ENCODE peak calls at places on chromosomes 12 and 14, in seven cellular contexts. One of them, this sample, is unnamed.

GRCh38 chr12:6534914-6535696 is 788 bp downstream of the GAPDH start:
- DNase-seq in PC-9: peak
- DNase-seq in CD8-positive, alpha-beta T cell: peak
- DNase-seq in tibial artery: peak
- DNase-seq in astrocyte of the spinal cord: peak
- DNase-seq in AG09309: no peak
- DNase-seq in fibroblast of pulmonary artery: peak
- DNase-seq in this sample: no peak

GRCh38 chr14:72962829-72963312 is 36.6 kb downstream of the DCAF4 start:
- DNase-seq in PC-9: peak
- DNase-seq in CD8-positive, alpha-beta T cell: no peak
- DNase-seq in tibial artery: no peak
- DNase-seq in astrocyte of the spinal cord: peak
- DNase-seq in AG09309: peak
- DNase-seq in fibroblast of pulmonary artery: peak
- DNase-seq in this sample: no peak

GRCh38 chr12:104578453-104578852 is 121.7 kb downstream of the CHST11 start:
- DNase-seq in PC-9: no peak
- DNase-seq in CD8-positive, alpha-beta T cell: no peak
- DNase-seq in tibial artery: no peak
- DNase-seq in astrocyte of the spinal cord: peak
- DNase-seq in AG09309: peak
- DNase-seq in fibroblast of pulmonary artery: peak
- DNase-seq in this sample: no peak

GRCh38 chr12:7666595-7666994 is 887 bp upstream of the APOBEC1 start:
- DNase-seq in PC-9: no peak
- DNase-seq in CD8-positive, alpha-beta T cell: no peak
- DNase-seq in tibial artery: no peak
- DNase-seq in astrocyte of the spinal cord: no peak
- DNase-seq in AG09309: no peak
- DNase-seq in fibroblast of pulmonary artery: no peak
- DNase-seq in this sample: no peak

GRCh38 chr14:89618309-89618708 is 201.3 kb upstream of the FOXN3 start:
- DNase-seq in PC-9: no peak
- DNase-seq in CD8-positive, alpha-beta T cell: no peak
- DNase-seq in tibial artery: no peak
- DNase-seq in astrocyte of the spinal cord: peak
- DNase-seq in AG09309: no peak
- DNase-seq in fibroblast of pulmonary artery: peak
- DNase-seq in this sample: no peak

GRCh38 chr14:66709292-66709691 is 201.3 kb downstream of the GPHN start:
- DNase-seq in PC-9: no peak
- DNase-seq in CD8-positive, alpha-beta T cell: no peak
- DNase-seq in tibial artery: no peak
- DNase-seq in astrocyte of the spinal cord: peak
- DNase-seq in AG09309: peak
- DNase-seq in fibroblast of pulmonary artery: peak
- DNase-seq in this sample: no peak

GRCh38 chr14:77154421-77154820 is 12.8 kb upstream of the ZDHHC22 start:
- DNase-seq in PC-9: no peak
- DNase-seq in CD8-positive, alpha-beta T cell: no peak
- DNase-seq in tibial artery: no peak
- DNase-seq in astrocyte of the spinal cord: no peak
- DNase-seq in AG09309: no peak
- DNase-seq in fibroblast of pulmonary artery: no peak
- DNase-seq in this sample: no peak

GRCh38 chr14:59022144-59022543 is 166.3 kb upstream of the DAAM1 start:
- DNase-seq in PC-9: no peak
- DNase-seq in CD8-positive, alpha-beta T cell: no peak
- DNase-seq in tibial artery: no peak
- DNase-seq in astrocyte of the spinal cord: no peak
- DNase-seq in AG09309: no peak
- DNase-seq in fibroblast of pulmonary artery: no peak
- DNase-seq in this sample: no peak

GRCh38 chr14:91679273-91679672 is 52.6 kb downstream of the CATSPERB start:
- DNase-seq in PC-9: no peak
- DNase-seq in CD8-positive, alpha-beta T cell: no peak
- DNase-seq in tibial artery: no peak
- DNase-seq in astrocyte of the spinal cord: no peak
- DNase-seq in AG09309: no peak
- DNase-seq in fibroblast of pulmonary artery: no peak
- DNase-seq in this sample: no peak

GRCh38 chr14:50944647-50945413 is 547 bp upstream of the PYGL start:
- DNase-seq in PC-9: no peak
- DNase-seq in CD8-positive, alpha-beta T cell: no peak
- DNase-seq in tibial artery: peak
- DNase-seq in astrocyte of the spinal cord: peak
- DNase-seq in AG09309: no peak
- DNase-seq in fibroblast of pulmonary artery: peak
- DNase-seq in this sample: peak

GRCh38 chr12:2877959-2878732 is 1.1 kb downstream of the RHNO1 start:
- DNase-seq in PC-9: no peak
- DNase-seq in CD8-positive, alpha-beta T cell: no peak
- DNase-seq in tibial artery: peak
- DNase-seq in astrocyte of the spinal cord: peak
- DNase-seq in AG09309: no peak
- DNase-seq in fibroblast of pulmonary artery: peak
- DNase-seq in this sample: no peak

GRCh38 chr12:90978117-90978770 is 23.3 kb upstream of the CCER1 start:
- DNase-seq in PC-9: no peak
- DNase-seq in CD8-positive, alpha-beta T cell: no peak
- DNase-seq in tibial artery: no peak
- DNase-seq in astrocyte of the spinal cord: peak
- DNase-seq in AG09309: peak
- DNase-seq in fibroblast of pulmonary artery: peak
- DNase-seq in this sample: peak

GRCh38 chr12:115988629-115989563 is 288.6 kb downstream of the MED13L start:
- DNase-seq in PC-9: no peak
- DNase-seq in CD8-positive, alpha-beta T cell: no peak
- DNase-seq in tibial artery: no peak
- DNase-seq in astrocyte of the spinal cord: no peak
- DNase-seq in AG09309: no peak
- DNase-seq in fibroblast of pulmonary artery: no peak
- DNase-seq in this sample: no peak

GRCh38 chr12:6978188-6978986 is 7.7 kb downstream of the EMG1 start:
- DNase-seq in PC-9: no peak
- DNase-seq in CD8-positive, alpha-beta T cell: no peak
- DNase-seq in tibial artery: peak
- DNase-seq in astrocyte of the spinal cord: no peak
- DNase-seq in AG09309: no peak
- DNase-seq in fibroblast of pulmonary artery: no peak
- DNase-seq in this sample: peak

GRCh38 chr12:66662729-66663128 is 16.1 kb downstream of the GRIP1 start:
- DNase-seq in PC-9: no peak
- DNase-seq in CD8-positive, alpha-beta T cell: no peak
- DNase-seq in tibial artery: no peak
- DNase-seq in astrocyte of the spinal cord: peak
- DNase-seq in AG09309: no peak
- DNase-seq in fibroblast of pulmonary artery: peak
- DNase-seq in this sample: no peak

GRCh38 chr14:75372260-75372659 is 55.6 kb upstream of the JDP2 start:
- DNase-seq in PC-9: no peak
- DNase-seq in CD8-positive, alpha-beta T cell: no peak
- DNase-seq in tibial artery: no peak
- DNase-seq in astrocyte of the spinal cord: no peak
- DNase-seq in AG09309: no peak
- DNase-seq in fibroblast of pulmonary artery: peak
- DNase-seq in this sample: no peak

GRCh38 chr14:73188501-73188903 is 48.8 kb upstream of the PAPLN start:
- DNase-seq in PC-9: no peak
- DNase-seq in CD8-positive, alpha-beta T cell: no peak
- DNase-seq in tibial artery: no peak
- DNase-seq in astrocyte of the spinal cord: peak
- DNase-seq in AG09309: peak
- DNase-seq in fibroblast of pulmonary artery: peak
- DNase-seq in this sample: no peak

GRCh38 chr12:132623072-132623869 is 4.7 kb downstream of the P2RX2 start:
- DNase-seq in PC-9: peak
- DNase-seq in CD8-positive, alpha-beta T cell: no peak
- DNase-seq in tibial artery: no peak
- DNase-seq in astrocyte of the spinal cord: no peak
- DNase-seq in AG09309: no peak
- DNase-seq in fibroblast of pulmonary artery: no peak
- DNase-seq in this sample: peak

GRCh38 chr12:2739832-2740641 is 54.7 kb upstream of the FKBP4 start:
- DNase-seq in PC-9: peak
- DNase-seq in CD8-positive, alpha-beta T cell: no peak
- DNase-seq in tibial artery: no peak
- DNase-seq in astrocyte of the spinal cord: peak
- DNase-seq in AG09309: peak
- DNase-seq in fibroblast of pulmonary artery: peak
- DNase-seq in this sample: peak

DNA sequence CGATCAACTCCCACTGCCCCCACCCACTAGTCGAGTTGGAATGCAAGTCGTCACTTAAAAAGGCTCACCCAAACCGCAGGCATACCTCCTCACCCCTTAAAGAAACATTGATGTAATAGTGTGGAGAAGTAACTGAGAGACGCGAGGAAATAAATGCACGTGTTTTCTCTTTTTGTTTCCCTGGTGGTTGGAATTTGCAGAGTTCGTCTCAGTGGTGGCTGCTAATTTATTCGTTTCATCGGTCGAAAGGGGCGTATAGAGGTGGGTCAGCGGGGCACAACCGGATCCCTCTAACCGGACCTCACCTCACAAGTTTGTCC is 5.1 kb upstream of the NPAS3 start:
- DNase-seq in PC-9: no peak
- DNase-seq in CD8-positive, alpha-beta T cell: no peak
- DNase-seq in tibial artery: no peak
- DNase-seq in astrocyte of the spinal cord: peak
- DNase-seq in AG09309: no peak
- DNase-seq in fibroblast of pulmonary artery: peak
- DNase-seq in this sample: no peak
- TF ChIP-seq CTCF in PC-9: no peak
- TF ChIP-seq CTCF in CD8-positive, alpha-beta T cell: no peak
- TF ChIP-seq CTCF in tibial artery: peak
- TF ChIP-seq CTCF in astrocyte of the spinal cord: peak
- TF ChIP-seq CTCF in AG09309: peak
- TF ChIP-seq CTCF in fibroblast of pulmonary artery: peak
- TF ChIP-seq CTCF in this sample: no peak

GRCh38 chr12:40106655-40107054 is 774 bp upstream of the SLC2A13 start:
- DNase-seq in PC-9: no peak
- DNase-seq in CD8-positive, alpha-beta T cell: no peak
- DNase-seq in tibial artery: no peak
- DNase-seq in astrocyte of the spinal cord: no peak
- DNase-seq in AG09309: no peak
- DNase-seq in fibroblast of pulmonary artery: no peak
- DNase-seq in this sample: no peak
- H3K4me3 ChIP-seq in PC-9: peak
- H3K4me3 ChIP-seq in CD8-positive, alpha-beta T cell: peak
- H3K4me3 ChIP-seq in tibial artery: peak
- H3K4me3 ChIP-seq in astrocyte of the spinal cord: no peak
- H3K4me3 ChIP-seq in AG09309: no peak
- H3K4me3 ChIP-seq in fibroblast of pulmonary artery: no peak
- H3K4me3 ChIP-seq in this sample: no peak

GRCh38 chr12:124780752-124781685 is 82.6 kb downstream of the SCARB1 start:
- DNase-seq in PC-9: no peak
- DNase-seq in CD8-positive, alpha-beta T cell: no peak
- DNase-seq in tibial artery: no peak
- DNase-seq in astrocyte of the spinal cord: no peak
- DNase-seq in AG09309: no peak
- DNase-seq in fibroblast of pulmonary artery: no peak
- DNase-seq in this sample: no peak

GRCh38 chr12:124779161-124780141 is 84.2 kb downstream of the SCARB1 start:
- DNase-seq in PC-9: no peak
- DNase-seq in CD8-positive, alpha-beta T cell: no peak
- DNase-seq in tibial artery: no peak
- DNase-seq in astrocyte of the spinal cord: peak
- DNase-seq in AG09309: no peak
- DNase-seq in fibroblast of pulmonary artery: peak
- DNase-seq in this sample: no peak

GRCh38 chr12:124783087-124783486 is 80.6 kb downstream of the SCARB1 start:
- DNase-seq in PC-9: no peak
- DNase-seq in CD8-positive, alpha-beta T cell: no peak
- DNase-seq in tibial artery: no peak
- DNase-seq in astrocyte of the spinal cord: no peak
- DNase-seq in AG09309: no peak
- DNase-seq in fibroblast of pulmonary artery: no peak
- DNase-seq in this sample: no peak

GRCh38 chr12:124780336-124780735 is 83.3 kb downstream of the SCARB1 start:
- DNase-seq in PC-9: no peak
- DNase-seq in CD8-positive, alpha-beta T cell: no peak
- DNase-seq in tibial artery: no peak
- DNase-seq in astrocyte of the spinal cord: no peak
- DNase-seq in AG09309: no peak
- DNase-seq in fibroblast of pulmonary artery: no peak
- DNase-seq in this sample: no peak

DNA sequence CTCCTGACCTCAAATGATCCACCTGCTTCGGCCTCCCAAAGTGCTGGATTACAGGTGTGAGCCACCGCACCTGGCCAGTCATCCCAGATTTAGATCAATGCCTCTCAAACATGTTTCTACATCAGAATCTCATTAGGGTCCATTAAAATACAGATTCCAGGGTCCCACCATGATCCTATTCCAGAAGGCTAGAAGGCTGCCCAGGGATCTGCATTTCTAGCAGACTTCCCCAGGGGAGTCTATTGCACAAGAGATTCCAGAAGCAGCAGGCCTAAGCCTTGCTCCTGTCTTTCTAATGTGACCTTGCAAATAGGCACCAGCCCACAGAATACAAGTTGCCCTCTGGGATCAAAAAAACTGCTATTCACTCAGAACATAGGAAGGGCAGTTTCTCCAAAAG is 81.5 kb downstream of the SCARB1 start:
- DNase-seq in PC-9: no peak
- DNase-seq in CD8-positive, alpha-beta T cell: no peak
- DNase-seq in tibial artery: no peak
- DNase-seq in astrocyte of the spinal cord: no peak
- DNase-seq in AG09309: no peak
- DNase-seq in fibroblast of pulmonary artery: peak
- DNase-seq in this sample: no peak
- TF ChIP-seq CTCF in PC-9: no peak
- TF ChIP-seq CTCF in CD8-positive, alpha-beta T cell: no peak
- TF ChIP-seq CTCF in tibial artery: no peak
- TF ChIP-seq CTCF in astrocyte of the spinal cord: no peak
- TF ChIP-seq CTCF in AG09309: no peak
- TF ChIP-seq CTCF in fibroblast of pulmonary artery: no peak
- TF ChIP-seq CTCF in this sample: no peak

GRCh38 chr12:122886161-122886560 is 9.8 kb downstream of the VPS37B start:
- DNase-seq in PC-9: no peak
- DNase-seq in CD8-positive, alpha-beta T cell: no peak
- DNase-seq in tibial artery: no peak
- DNase-seq in astrocyte of the spinal cord: no peak
- DNase-seq in AG09309: no peak
- DNase-seq in fibroblast of pulmonary artery: no peak
- DNase-seq in this sample: no peak

GRCh38 chr12:122887817-122888212 is 8.1 kb downstream of the VPS37B start:
- DNase-seq in PC-9: no peak
- DNase-seq in CD8-positive, alpha-beta T cell: no peak
- DNase-seq in tibial artery: no peak
- DNase-seq in astrocyte of the spinal cord: no peak
- DNase-seq in AG09309: no peak
- DNase-seq in fibroblast of pulmonary artery: no peak
- DNase-seq in this sample: no peak

GRCh38 chr12:122888232-122888752 is 7.6 kb downstream of the VPS37B start:
- DNase-seq in PC-9: peak
- DNase-seq in CD8-positive, alpha-beta T cell: no peak
- DNase-seq in tibial artery: no peak
- DNase-seq in astrocyte of the spinal cord: peak
- DNase-seq in AG09309: no peak
- DNase-seq in fibroblast of pulmonary artery: peak
- DNase-seq in this sample: peak

GRCh38 chr12:122884860-122885259 is 11.1 kb downstream of the VPS37B start:
- DNase-seq in PC-9: no peak
- DNase-seq in CD8-positive, alpha-beta T cell: no peak
- DNase-seq in tibial artery: no peak
- DNase-seq in astrocyte of the spinal cord: no peak
- DNase-seq in AG09309: no peak
- DNase-seq in fibroblast of pulmonary artery: no peak
- DNase-seq in this sample: no peak

GRCh38 chr12:122886851-122887816 is 8.8 kb downstream of the VPS37B start:
- DNase-seq in PC-9: peak
- DNase-seq in CD8-positive, alpha-beta T cell: no peak
- DNase-seq in tibial artery: no peak
- DNase-seq in astrocyte of the spinal cord: peak
- DNase-seq in AG09309: no peak
- DNase-seq in fibroblast of pulmonary artery: peak
- DNase-seq in this sample: no peak
- H3K4me3 ChIP-seq in PC-9: peak
- H3K4me3 ChIP-seq in CD8-positive, alpha-beta T cell: peak
- H3K4me3 ChIP-seq in tibial artery: no peak
- H3K4me3 ChIP-seq in astrocyte of the spinal cord: no peak
- H3K4me3 ChIP-seq in AG09309: no peak
- H3K4me3 ChIP-seq in fibroblast of pulmonary artery: no peak
- H3K4me3 ChIP-seq in this sample: peak